ENCODE peak calls at places on chromosome 2, in four cellular contexts. W, K, L and S are unnamed samples.
A peak's percentile ranks its signal among the peaks of the same experiment; 100 is the strongest.

GRCh38 chr2:11938196-11938595 is 191.8 kb downstream of the LPIN1 start:
- DNase-seq in L (no peak), W (peak; percentile 88), K (peak; percentile 41), S (peak; percentile 55)

GRCh38 chr2:111642576-111643327 is 241.2 kb downstream of the ANAPC1 start:
- DNase-seq in L (peak; percentile 19), K (no peak), W (no peak), S (no peak)

GRCh38 chr2:111028720-111029119 is 92.0 kb upstream of the BCL2L11 start:
- DNase-seq in K (no peak), L (peak; percentile 20), W (peak; percentile 18), S (no peak)

GRCh38 chr2:12587729-12588522 is 128.8 kb upstream of the TRIB2 start:
- DNase-seq in K (no peak), W (no peak), L (no peak), S (peak; percentile 83)

GRCh38 chr2:231069379-231070054 is 12.8 kb downstream of the PSMD1 start:
- DNase-seq in L (no peak), W (no peak), K (no peak), S (no peak)

GRCh38 chr2:237859082-237859433 is 365 bp upstream of the RAMP1 start:
- DNase-seq in L (peak; percentile 5), K (no peak), W (no peak), S (no peak)

GRCh38 chr2:137689549-137689948 is 274.7 kb upstream of the HNMT start:
- DNase-seq in K (no peak), W (no peak), L (no peak), S (no peak)

GRCh38 chr2:180141600-180141999 is 134.5 kb upstream of the CWC22 start:
- DNase-seq in L (no peak), W (no peak), K (no peak), S (no peak)

GRCh38 chr2:169767243-169767888 is 31.3 kb upstream of the SSB start:
- DNase-seq in W (peak; percentile 67), K (no peak), L (peak; percentile 45), S (no peak)

GRCh38 chr2:215556979-215557378 is 121.1 kb upstream of the FN1 start:
- DNase-seq in L (no peak), W (no peak), K (no peak), S (no peak)

GRCh38 chr2:241953324-241953851 is 83.9 kb downstream of the RTP5 start:
- DNase-seq in L (no peak), K (no peak), W (no peak), S (no peak)

GRCh38 chr2:86704482-86704971 is 15.6 kb upstream of the RMND5A start:
- DNase-seq in W (no peak), K (peak; percentile 56), L (peak; percentile 69), S (peak; percentile 24)

GRCh38 chr2:240567872-240568677 is at the start of gene RNPEPL1:
- DNase-seq in K (no peak), W (no peak), L (no peak), S (no peak)

GRCh38 chr2:26384183-26384582 is 17.5 kb upstream of the DRC1 start:
- DNase-seq in K (no peak), W (no peak), L (no peak), S (no peak)

GRCh38 chr2:75243219-75243618 is 43.9 kb upstream of the TACR1 start:
- DNase-seq in W (no peak), L (no peak), K (no peak), S (no peak)

GRCh38 chr2:162153608-162154224 is 1.7 kb upstream of the GCG start:
- DNase-seq in W (no peak), K (peak; percentile 5), L (peak; percentile 69), S (no peak)

GRCh38 chr2:209331291-209331844 is 92.5 kb upstream of the MAP2 start:
- DNase-seq in L (peak; percentile 81), W (no peak), K (no peak), S (no peak)

GRCh38 chr2:11254100-11254536 is 90.3 kb downstream of the ROCK2 start:
- DNase-seq in W (no peak), L (no peak), K (no peak), S (no peak)

GRCh38 chr2:6770006-6770405 is 95.7 kb downstream of the CMPK2 start:
- DNase-seq in K (no peak), W (no peak), L (no peak), S (no peak)

GRCh38 chr2:12167525-12168317 is 421.3 kb downstream of the LPIN1 start:
- DNase-seq in W (no peak), L (peak; percentile 65), K (no peak), S (no peak)

GRCh38 chr2:37274354-37274965 is 43.0 kb downstream of the NDUFAF7 start:
- DNase-seq in K (no peak), L (no peak), W (no peak), S (no peak)

GRCh38 chr2:230225486-230225885 is at the start of gene SP140:
- DNase-seq in K (no peak), L (no peak), W (peak; percentile 66), S (no peak)

GRCh38 chr2:169961911-169962310 is 134.7 kb downstream of the UBR3 start:
- DNase-seq in L (no peak), W (no peak), K (no peak), S (peak; percentile 14)

GRCh38 chr2:96325038-96325883 is at the start of gene ITPRIPL1:
- DNase-seq in K (no peak), L (peak; percentile 44), W (no peak), S (no peak)

GRCh38 chr2:207825958-207826330 is 56.2 kb upstream of the FZD5 start:
- DNase-seq in K (no peak), L (no peak), W (no peak), S (no peak)
- H3K27ac ChIP-seq in K (no peak overlapping the region), L (no peak overlapping the region), W (peak overlapping the region; percentile 80), S (no peak overlapping the region)

GRCh38 chr2:42192010-42192373 is 22.8 kb downstream of the EML4 start:
- DNase-seq in W (no peak), K (no peak), L (no peak), S (no peak)
- H3K27ac ChIP-seq in W (no peak overlapping the region), K (no peak overlapping the region), L (no peak overlapping the region), S (no peak overlapping the region)

GRCh38 chr2:32005371-32005976 is 5.3 kb downstream of the MEMO1 start:
- DNase-seq in W (no peak), K (no peak), L (no peak), S (no peak)

GRCh38 chr2:32008811-32009478 is 1.9 kb downstream of the MEMO1 start:
- DNase-seq in L (no peak), K (no peak), W (no peak), S (no peak)

GRCh38 chr2:32003791-32004190 is 7.0 kb downstream of the MEMO1 start:
- DNase-seq in L (no peak), W (no peak), K (peak; percentile 36), S (peak; percentile 44)

GRCh38 chr2:32009479-32010256 is 1.1 kb downstream of the MEMO1 start:
- DNase-seq in W (no peak), K (no peak), L (peak; percentile 53), S (no peak)

GRCh38 chr2:32006992-32007391 is 3.8 kb downstream of the MEMO1 start:
- DNase-seq in W (no peak), K (no peak), L (no peak), S (no peak)
- H3K27ac ChIP-seq in W (no peak overlapping the region), K (no peak overlapping the region), L (no peak overlapping the region), S (no peak overlapping the region)

GRCh38 chr2:79972661-79973060 is 331.9 kb downstream of the LRRTM1 start:
- DNase-seq in K (no peak), L (no peak), W (no peak), S (no peak)
- H3K27ac ChIP-seq in K (no peak overlapping the region), L (no peak overlapping the region), W (no peak overlapping the region), S (no peak overlapping the region)

GRCh38 chr2:43333656-43334144 is 107.3 kb upstream of the ZFP36L2 start:
- DNase-seq in L (no peak), K (peak; percentile 15), W (no peak), S (no peak)

GRCh38 chr2:43332653-43333052 is 106.2 kb upstream of the ZFP36L2 start:
- DNase-seq in L (no peak), W (no peak), K (no peak), S (no peak)

GRCh38 chr2:43331428-43331827 is 105.0 kb upstream of the ZFP36L2 start:
- DNase-seq in K (no peak), L (no peak), W (no peak), S (no peak)

GRCh38 chr2:43329637-43330036 is 103.2 kb upstream of the ZFP36L2 start:
- DNase-seq in W (no peak), K (no peak), L (peak; percentile 35), S (no peak)

DNA sequence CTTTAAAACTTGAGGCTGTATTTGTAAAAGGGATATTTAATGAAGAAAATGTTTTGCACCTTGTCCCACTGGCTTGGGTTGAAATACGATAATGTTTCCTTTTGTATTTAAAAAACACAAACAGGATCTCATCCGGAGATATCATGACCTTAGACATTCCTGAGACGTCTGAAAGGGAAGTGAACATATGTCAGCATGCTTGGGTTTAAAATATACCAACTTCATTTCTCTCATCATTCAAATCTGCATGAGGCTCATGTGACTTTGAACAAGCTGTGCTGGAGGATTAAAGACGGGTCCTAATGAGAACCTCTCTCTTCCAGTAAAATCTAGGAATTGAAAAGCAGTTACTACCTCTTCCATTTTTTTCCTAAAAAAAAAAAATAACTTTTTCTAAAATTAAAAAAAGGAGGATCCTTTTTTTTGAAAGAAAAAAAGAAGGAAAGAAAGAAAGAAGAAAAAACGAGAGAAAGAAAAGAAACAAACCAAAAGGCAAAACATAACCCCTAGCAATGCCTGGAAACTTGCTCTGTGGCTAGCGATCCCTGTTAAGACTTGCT is 106.8 kb upstream of the ZFP36L2 start:
- DNase-seq in L (no peak), W (no peak), K (no peak), S (no peak)
- H3K27ac ChIP-seq in L (no peak overlapping the region), W (peak overlapping the region; percentile 90), K (peak overlapping the region; percentile 59), S (peak overlapping the region; percentile 42)

DNA sequence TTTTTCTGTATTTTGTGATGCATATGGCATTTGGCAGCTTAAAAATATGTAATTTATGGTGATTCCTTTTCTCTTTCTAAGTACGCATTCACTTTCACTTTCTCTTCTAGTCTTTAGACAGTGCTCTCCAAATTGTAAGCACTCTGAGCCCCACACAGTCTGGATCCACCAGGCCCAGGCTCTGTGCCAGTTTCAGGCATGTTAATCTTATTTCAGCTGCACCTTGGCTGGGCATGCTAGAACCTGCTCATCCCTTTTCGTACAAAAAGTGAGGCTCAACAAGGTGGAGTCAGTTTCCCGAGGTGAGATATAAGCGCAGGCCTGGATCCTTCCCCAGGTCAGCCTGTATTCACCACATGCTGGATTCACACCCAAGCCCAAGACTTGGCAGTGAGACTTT is 203.9 kb downstream of the MTX2 start:
- DNase-seq in L (no peak), W (no peak), K (peak; percentile 86), S (peak; percentile 92)
- H3K27ac ChIP-seq in L (no peak overlapping the region), W (no peak overlapping the region), K (peak overlapping the region; percentile 19), S (peak overlapping the region; percentile 21)